ENCODE peak calls at places on chromosome 15, in eight cellular contexts. I is GM23338, Q is hepatocyte, M is OCI-LY7, K is HCT116, A is PC-3, N is MM.1S, S is neural progenitor cell. U is an unnamed sample.

GRCh38 chr15:88993662-88994061 is 80.5 kb upstream of the MFGE8 start:
- DNase-seq in S (no peak), M (no peak), Q (no peak), I (no peak), A (no peak), K (no peak), N (no peak), U (no peak)

GRCh38 chr15:60616147-60616546 is 137.2 kb upstream of the ICE2 start:
- DNase-seq in I (no peak), N (no peak), S (no peak), K (no peak), Q (no peak), M (no peak), A (no peak), U (no peak)

GRCh38 chr15:97504031-97504430 is 456.5 kb upstream of the ARRDC4 start:
- DNase-seq in M (no peak), I (no peak), Q (peak; percentile 39), K (no peak), S (no peak), A (peak; percentile 32), N (no peak), U (no peak)

GRCh38 chr15:92178908-92179307 is 214.8 kb upstream of the ST8SIA2 start:
- DNase-seq in M (no peak), A (no peak), N (no peak), Q (peak; percentile 30), S (no peak), K (no peak), I (no peak), U (no peak)

GRCh38 chr15:81166949-81167816 is 29.5 kb upstream of the IL16 start:
- DNase-seq in Q (no peak), S (no peak), I (no peak), K (no peak), M (no peak), A (no peak), N (no peak), U (peak; percentile 43)

GRCh38 chr15:76012021-76012551 is at the start of gene NRG4:
- DNase-seq in A (peak; percentile 20), M (no peak), I (no peak), Q (no peak), S (no peak), N (no peak), K (peak; percentile 10), U (peak; percentile 24)

GRCh38 chr15:73522011-73522410 is 79.0 kb downstream of the REC114 start:
- DNase-seq in A (no peak), K (no peak), I (no peak), Q (no peak), N (no peak), S (no peak), M (no peak), U (no peak)

GRCh38 chr15:60685346-60685937 is 206.5 kb upstream of the ICE2 start:
- DNase-seq in Q (no peak), A (no peak), M (no peak), S (no peak), N (no peak), K (no peak), I (no peak), U (no peak)

GRCh38 chr15:99059010-99059981 is 45.6 kb upstream of the SYNM start:
- DNase-seq in M (no peak), Q (peak; percentile 88), A (peak; percentile 81), N (peak; percentile 52), S (peak; percentile 93), I (peak; percentile 92), K (peak; percentile 6), U (peak; percentile 93)

GRCh38 chr15:99055555-99056134 is 48.1 kb upstream of the PGPEP1L start:
- DNase-seq in M (no peak), Q (no peak), N (no peak), I (no peak), K (no peak), A (no peak), S (no peak), U (no peak)

GRCh38 chr15:99057020-99057419 is 47.9 kb upstream of the SYNM start:
- DNase-seq in I (peak; percentile 43), Q (no peak), A (no peak), K (no peak), S (peak; percentile 31), M (no peak), N (no peak), U (no peak)

GRCh38 chr15:99058421-99058870 is 46.4 kb upstream of the SYNM start:
- DNase-seq in S (no peak), M (no peak), I (peak; percentile 59), Q (no peak), N (no peak), A (no peak), K (no peak), U (no peak)

DNA sequence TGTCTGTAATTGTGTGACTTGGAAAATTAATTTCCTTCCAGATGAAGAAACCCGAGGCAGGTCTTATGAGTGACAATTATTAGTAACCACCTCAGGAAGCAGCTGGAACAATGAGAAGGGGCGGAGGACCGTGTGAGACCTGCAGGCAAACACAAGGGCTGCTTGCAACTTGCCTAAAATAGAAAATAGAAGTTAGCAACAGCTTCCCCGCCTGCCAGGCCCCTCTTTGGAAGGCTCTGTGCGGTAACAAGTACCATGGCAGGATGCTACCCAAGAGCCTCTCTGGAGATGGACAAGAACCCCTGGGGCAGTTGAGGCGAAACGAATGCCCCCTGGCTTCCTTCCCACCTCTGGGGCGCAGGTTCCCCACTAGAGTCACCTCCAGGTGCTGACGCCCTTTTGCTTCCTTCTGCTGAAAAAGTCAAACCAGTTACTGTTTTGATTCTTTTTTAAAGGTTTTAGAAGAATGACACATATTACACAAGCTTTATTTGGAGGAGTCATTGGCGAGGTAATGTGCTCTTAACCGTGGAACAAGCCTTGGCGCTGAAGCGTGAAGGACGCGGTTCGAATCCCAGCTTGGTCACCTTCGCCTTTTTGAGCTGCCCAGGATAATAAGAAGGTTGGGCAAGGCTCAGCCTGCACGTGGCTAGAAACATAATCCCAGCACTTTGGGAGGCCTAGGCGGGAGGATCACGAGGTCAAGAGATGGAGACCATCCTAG is 47.0 kb upstream of the SYNM start:
- DNase-seq in N (no peak), A (no peak), K (no peak), Q (no peak), M (no peak), S (no peak), I (no peak), U (no peak)
- H2AFZ ChIP-seq in N (no peak overlapping the region), A (no peak overlapping the region), K (no peak overlapping the region), Q (no peak overlapping the region), M (no peak overlapping the region), S (no peak overlapping the region), I (peak overlapping the region; percentile 72), U (peak overlapping the region; percentile 84)

GRCh38 chr15:100234158-100235029 is 107.4 kb downstream of the ADAMTS17 start:
- DNase-seq in S (no peak), Q (no peak), K (no peak), M (no peak), A (no peak), N (no peak), I (no peak), U (no peak)

GRCh38 chr15:100229181-100230163 is 112.3 kb downstream of the ADAMTS17 start:
- DNase-seq in I (no peak), M (no peak), Q (no peak), K (no peak), N (no peak), S (no peak), A (no peak), U (no peak)

GRCh38 chr15:100230784-100231183 is 111.0 kb downstream of the ADAMTS17 start:
- DNase-seq in Q (no peak), S (no peak), N (no peak), M (no peak), K (no peak), A (no peak), I (no peak), U (no peak)

GRCh38 chr15:100236981-100237720 is 104.6 kb downstream of the ADAMTS17 start:
- DNase-seq in Q (no peak), I (no peak), S (no peak), K (no peak), N (no peak), M (no peak), A (no peak), U (no peak)

DNA sequence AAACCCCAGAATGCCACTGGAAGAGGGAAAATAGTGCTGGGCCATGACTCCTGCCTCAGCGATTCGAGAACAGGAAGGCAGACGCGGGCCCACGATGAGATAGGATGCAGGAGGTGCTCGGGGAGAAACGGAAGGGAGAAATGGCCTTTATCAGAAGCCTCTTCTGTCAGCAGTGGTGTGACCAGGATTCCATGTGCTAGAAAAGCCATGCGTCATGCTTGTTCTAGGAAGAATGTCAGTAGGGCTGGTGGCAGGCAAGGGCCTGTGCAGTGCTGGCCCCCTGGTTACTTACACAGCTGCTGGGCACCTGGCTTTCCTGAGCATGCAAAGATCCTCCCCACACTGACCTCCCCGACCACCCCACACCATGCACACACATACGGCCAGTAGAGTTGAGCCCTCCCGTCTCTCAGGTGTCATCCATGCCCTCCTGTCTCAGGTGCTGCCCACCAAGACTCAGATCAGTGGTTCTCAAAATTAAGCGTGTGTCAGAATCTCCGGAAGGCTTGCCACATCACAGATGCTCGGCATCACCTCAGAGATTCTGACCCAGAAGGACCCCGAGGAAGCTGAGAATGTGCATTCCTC is 106.7 kb downstream of the ADAMTS17 start:
- DNase-seq in Q (no peak), I (no peak), K (no peak), N (no peak), S (no peak), A (no peak), M (no peak), U (no peak)
- TF ChIP-seq EZH2phosphoT487 in Q (no peak), I (no peak), K (no peak), N (no peak), S (no peak), A (no peak), M (no peak), U (no peak)

GRCh38 chr15:51846066-51846462 is 16.6 kb downstream of the TMOD3 start:
- DNase-seq in Q (no peak), N (no peak), K (no peak), A (no peak), M (no peak), I (no peak), S (no peak), U (no peak)

GRCh38 chr15:51844747-51845426 is 15.4 kb downstream of the TMOD3 start:
- DNase-seq in Q (no peak), A (peak; percentile 55), K (no peak), S (no peak), I (no peak), N (no peak), M (no peak), U (peak; percentile 33)

GRCh38 chr15:51842265-51842664 is 12.8 kb downstream of the TMOD3 start:
- DNase-seq in A (no peak), I (no peak), M (no peak), Q (no peak), K (no peak), S (no peak), N (no peak), U (no peak)

GRCh38 chr15:51841401-51842040 is 12.1 kb downstream of the TMOD3 start:
- DNase-seq in A (no peak), N (no peak), Q (no peak), K (no peak), M (no peak), S (no peak), I (no peak), U (no peak)

DNA sequence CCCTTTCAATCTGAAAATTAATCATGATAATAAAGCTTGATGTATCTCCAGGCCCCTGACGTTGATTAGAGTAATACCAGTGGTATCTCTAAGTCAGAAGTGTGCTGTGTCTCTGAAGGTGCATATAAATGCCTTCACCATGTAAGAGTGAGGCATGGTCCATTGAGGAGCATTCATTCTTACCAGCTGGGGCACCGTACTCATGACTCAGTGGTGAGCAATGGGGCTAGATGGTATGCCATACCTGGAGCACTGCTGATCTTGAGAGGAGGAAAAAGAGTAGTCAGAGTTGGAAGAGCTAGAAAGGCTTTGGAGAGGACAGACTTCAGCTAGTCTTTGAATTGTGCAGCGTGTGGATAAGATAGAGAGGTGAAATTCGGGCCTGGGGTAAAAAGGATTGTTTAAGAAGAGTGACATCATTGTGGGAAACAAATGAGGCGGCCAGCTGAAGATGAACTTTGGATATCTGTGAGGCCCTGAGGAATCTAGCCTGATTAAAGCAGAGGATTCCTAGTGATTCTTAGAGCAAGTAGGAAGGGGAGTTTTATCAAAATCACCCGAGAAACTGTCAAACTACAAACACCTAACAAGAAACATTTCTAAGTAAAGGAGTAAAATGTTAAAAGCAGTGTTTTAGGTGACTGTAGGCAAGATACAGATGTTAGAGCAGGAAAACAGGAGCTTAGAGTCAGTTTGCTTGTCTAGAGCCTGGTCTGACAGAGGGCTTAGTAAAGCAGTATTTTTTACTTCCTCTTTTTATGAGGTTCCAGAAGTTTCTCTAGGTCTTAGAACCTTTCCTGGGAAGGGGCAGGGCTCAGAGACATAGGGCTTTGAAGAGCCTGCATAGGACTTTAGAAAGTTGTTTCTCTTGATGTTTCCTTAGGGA is 13.6 kb downstream of the TMOD3 start:
- DNase-seq in N (no peak), K (peak; percentile 82), I (no peak), M (peak; percentile 53), S (no peak), Q (peak; percentile 41), A (peak; percentile 82), U (peak; percentile 58)
- H3K36me3 ChIP-seq in N (no peaks in the 10 kb centered on the region), K (no peaks in the 10 kb centered on the region), I (no peaks in the 10 kb centered on the region), M (no peaks in the 10 kb centered on the region), S (no peaks in the 10 kb centered on the region), Q (no peaks in the 10 kb centered on the region), A (no peaks in the 10 kb centered on the region), U (no peaks in the 10 kb centered on the region)

DNA sequence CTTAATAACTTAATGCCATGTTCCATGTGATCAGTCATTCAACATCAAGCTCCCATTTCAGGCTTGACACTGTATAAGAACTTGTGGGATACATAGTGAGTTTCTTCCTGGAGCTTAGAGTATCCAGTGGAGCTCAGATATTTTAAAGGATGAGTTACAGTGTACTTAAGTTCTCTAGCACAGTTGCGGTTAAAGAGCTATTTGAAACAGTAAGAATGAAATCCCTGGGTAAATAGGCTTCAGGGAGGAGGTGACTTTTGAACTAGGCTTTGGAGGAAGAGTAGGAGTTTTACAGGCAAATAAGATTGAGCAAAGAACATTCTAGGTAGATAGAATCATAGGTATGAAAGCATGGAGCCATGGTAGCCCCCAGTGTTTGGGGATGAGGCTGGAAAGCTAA is 3.8 kb downstream of the ZNF592 start:
- DNase-seq in N (no peak), Q (no peak), S (no peak), K (no peak), M (no peak), A (no peak), I (no peak), U (no peak)
- H2AFZ ChIP-seq in N (no peak overlapping the region), Q (no peak overlapping the region), S (no peak overlapping the region), K (no peak overlapping the region), M (no peak overlapping the region), A (no peak overlapping the region), I (no peak overlapping the region), U (no peak overlapping the region)

U was measured in GM23248.